ENCODE peak calls at places on chromosomes 4 and X, in ten cellular contexts. A, I, G, E, D, N, M, L, B and P are unnamed samples.

GRCh38 chr4:122300776-122301175 is 78.0 kb upstream of the ADAD1 start:
- DNase-seq in B (no peak), D (no peak), I (no peak), M (no peak), A (no peak), L (no peak), N (no peak), G (no peak), E (no peak), P (no peak)

GRCh38 chrX:1493317-1493856 is 40.7 kb upstream of the ASMTL start:
- DNase-seq in D (no peak), M (no peak), G (no peak), I (no peak), N (no peak), B (no peak), E (no peak), L (peak), A (no peak), P (no peak)

GRCh38 chr4:82614868-82615449 is 53.2 kb upstream of the TMEM150C start:
- DNase-seq in L (no peak), D (no peak), E (no peak), A (no peak), B (no peak), M (no peak), I (no peak), N (no peak), G (no peak), P (no peak)

GRCh38 chr4:138650917-138651564 is 364.5 kb upstream of the NOCT start:
- DNase-seq in D (no peak), M (no peak), L (no peak), B (peak), N (peak), E (no peak), A (no peak), G (no peak), I (peak), P (peak)

GRCh38 chr4:103498161-103499070 is 221.4 kb downstream of the TACR3 start:
- DNase-seq in D (no peak), I (no peak), M (no peak), L (no peak), G (no peak), E (no peak), N (peak), A (no peak), B (no peak), P (peak)

GRCh38 chrX:115344885-115345653 is 55.6 kb downstream of the LUZP4 start:
- DNase-seq in M (peak), G (no peak), A (peak), B (no peak), I (peak), D (no peak), N (peak), L (no peak), E (no peak), P (peak)

GRCh38 chrX:25968920-25969319 is 169.2 kb upstream of the MAGEB18 start:
- DNase-seq in A (no peak), L (no peak), B (no peak), E (no peak), N (no peak), G (peak), M (no peak), I (no peak), D (no peak), P (no peak)

GRCh38 chrX:39766085-39766726 is 331.6 kb downstream of the BCOR start:
- DNase-seq in B (no peak), I (no peak), L (no peak), E (no peak), G (no peak), M (no peak), A (no peak), N (peak), D (no peak), P (no peak)

GRCh38 chr4:66091801-66092200 is 421.5 kb upstream of the EPHA5 start:
- DNase-seq in A (no peak), D (no peak), I (no peak), B (no peak), L (no peak), G (no peak), E (no peak), N (no peak), M (no peak), P (no peak)

GRCh38 chr4:83865417-83866150 is 329.7 kb downstream of the GPAT3 start:
- DNase-seq in N (no peak), E (no peak), I (no peak), L (no peak), A (no peak), M (no peak), G (no peak), B (no peak), D (no peak), P (no peak)

GRCh38 chr4:112604590-112604989 is 32.1 kb downstream of the ZGRF1 start:
- DNase-seq in A (no peak), M (peak), G (no peak), N (peak), L (no peak), I (peak), B (peak), E (no peak), D (peak), P (peak)